ENCODE peak calls at places on chromosomes 2 and 18, in five cellular contexts. A, S, V, I and Y are unnamed samples.

GRCh38 chr2:9552491-9553178 is 3.0 kb downstream of the ADAM17 start:
- DNase-seq in A (no peak), S (peak), V (no peak), I (no peak), Y (no peak)

GRCh38 chr2:54524236-54524991 is 68.3 kb downstream of the SPTBN1 start:
- DNase-seq in I (no peak), V (peak), S (peak), A (no peak), Y (no peak)

GRCh38 chr2:237901932-237902846 is 42.8 kb downstream of the RAMP1 start:
- DNase-seq in A (peak), S (no peak), I (no peak), V (no peak), Y (no peak)

GRCh38 chr2:173149491-173149890 is 73.8 kb downstream of the MAP3K20 start:
- DNase-seq in S (no peak), V (no peak), I (no peak), A (no peak), Y (no peak)

GRCh38 chr2:15620340-15620739 is 28.7 kb downstream of the DDX1 start:
- DNase-seq in I (no peak), S (no peak), V (no peak), A (no peak), Y (no peak)

GRCh38 chr2:148524519-148524919 is 120.0 kb upstream of the EPC2 start:
- DNase-seq in S (no peak), V (no peak), I (no peak), A (no peak), Y (no peak)

GRCh38 chr18:48952287-48953095 is 1.7 kb upstream of the SMAD7 start:
- DNase-seq in I (peak), S (no peak), V (peak), A (peak), Y (peak)

GRCh38 chr2:177551989-177552413 is 159.4 kb downstream of the AGPS start:
- DNase-seq in S (no peak), A (peak), I (no peak), V (no peak), Y (no peak)

GRCh38 chr18:23824235-23824634 is 135.0 kb downstream of the LAMA3 start:
- DNase-seq in A (no peak), S (no peak), V (no peak), I (no peak), Y (no peak)

GRCh38 chr2:150732064-150732463 is 244.6 kb upstream of the RND3 start:
- DNase-seq in I (no peak), A (no peak), S (no peak), V (peak), Y (no peak)

GRCh38 chr2:176056411-176056810 is 27.4 kb downstream of the EVX2 start:
- DNase-seq in I (no peak), A (no peak), S (no peak), V (no peak), Y (no peak)

GRCh38 chr18:68024716-68025115 is 508.2 kb upstream of the DSEL start:
- DNase-seq in S (no peak), I (no peak), V (no peak), A (no peak), Y (no peak)

GRCh38 chr2:31239842-31240198 is 5.9 kb downstream of the EHD3 start:
- DNase-seq in I (no peak), S (no peak), V (peak), A (peak), Y (peak)

GRCh38 chr2:150484461-150484931 is 3.0 kb downstream of the RND3 start:
- DNase-seq in I (no peak), V (no peak), S (no peak), A (no peak), Y (no peak)

GRCh38 chr18:38174594-38174993 is 609.0 kb upstream of the CELF4 start:
- DNase-seq in A (no peak), V (no peak), I (no peak), S (no peak), Y (no peak)

GRCh38 chr2:133424876-133425275 is 143.4 kb downstream of the NCKAP5 start:
- DNase-seq in S (no peak), I (no peak), V (no peak), A (no peak), Y (no peak)

GRCh38 chr2:183665403-183665802 is 541.2 kb downstream of the NUP35 start:
- DNase-seq in I (no peak), V (no peak), S (no peak), A (no peak), Y (no peak)

GRCh38 chr18:306608-307255 is 38.9 kb upstream of the THOC1 start:
- DNase-seq in A (no peak), V (no peak), S (no peak), I (no peak), Y (no peak)

GRCh38 chr2:67389788-67390187 is 7.3 kb upstream of the ETAA1 start:
- DNase-seq in A (no peak), S (no peak), I (no peak), V (no peak), Y (no peak)
- H3K27ac ChIP-seq in A (peak), S (no peak), I (no peak), V (peak), Y (no peak)

DNA sequence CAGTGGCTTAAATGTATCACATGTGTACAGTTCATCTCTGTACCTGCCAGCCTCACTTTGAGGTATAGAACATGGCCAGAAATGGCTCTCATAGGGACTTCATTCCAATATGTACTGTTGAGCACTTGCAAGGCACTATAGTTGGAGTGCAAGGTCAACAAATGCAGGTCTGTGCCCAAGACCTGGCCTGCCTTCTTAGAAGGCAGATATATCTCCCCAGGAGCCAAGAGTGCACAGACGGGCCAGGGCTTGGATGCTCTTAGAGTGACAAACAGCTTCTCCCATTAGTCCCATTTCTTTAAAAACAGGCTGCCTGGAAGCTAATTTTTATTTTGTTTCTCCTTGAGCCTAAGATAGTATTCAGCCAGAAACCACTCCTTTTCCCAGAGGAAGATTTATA is 7.3 kb downstream of the TEX261 start:
- DNase-seq in S (no peak), I (no peak), A (peak), V (no peak), Y (no peak)
- H3K27ac ChIP-seq in S (no peak), I (no peak), A (peak), V (no peak), Y (no peak)

GRCh38 chr18:28267276-28267675 is 90.3 kb upstream of the CDH2 start:
- DNase-seq in V (no peak), A (no peak), I (no peak), S (no peak), Y (no peak)
- H3K27ac ChIP-seq in V (no peak), A (no peak), I (no peak), S (no peak), Y (no peak)

DNA sequence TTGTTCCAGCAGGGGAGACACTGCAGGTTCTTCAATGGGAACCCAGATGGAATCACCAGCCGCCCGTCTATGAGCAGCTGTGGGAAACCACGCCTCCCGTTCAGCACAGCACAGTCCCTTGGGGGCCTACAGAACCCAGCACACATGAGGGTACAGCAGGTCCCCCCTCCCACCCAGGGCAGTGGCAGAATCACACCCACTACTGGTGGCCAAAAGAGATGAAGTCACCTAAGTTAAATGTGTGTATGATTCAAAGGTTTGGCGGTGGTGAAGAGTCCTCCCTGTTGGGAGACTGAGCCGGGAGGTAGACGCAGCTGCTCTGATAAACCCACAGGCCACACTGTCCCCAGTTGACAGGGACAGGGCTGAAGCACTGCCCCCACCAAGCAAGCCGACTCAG is 44.3 kb downstream of the L3MBTL4 start:
- DNase-seq in I (no peak), A (no peak), V (no peak), S (no peak), Y (no peak)
- H3K27ac ChIP-seq in I (no peak), A (no peak), V (no peak), S (no peak), Y (no peak)

GRCh38 chr2:69733338-69734039 is 8.4 kb upstream of the ANXA4 start:
- DNase-seq in V (no peak), I (no peak), A (no peak), S (no peak), Y (no peak)

GRCh38 chr2:69729266-69729665 is 12.7 kb upstream of the ANXA4 start:
- DNase-seq in A (no peak), I (no peak), V (no peak), S (no peak), Y (no peak)

GRCh38 chr2:69731147-69731546 is 10.8 kb upstream of the ANXA4 start:
- DNase-seq in S (no peak), A (no peak), V (no peak), I (no peak), Y (no peak)

GRCh38 chr2:69734040-69734611 is 7.8 kb upstream of the ANXA4 start:
- DNase-seq in V (no peak), I (no peak), A (no peak), S (no peak), Y (no peak)

DNA sequence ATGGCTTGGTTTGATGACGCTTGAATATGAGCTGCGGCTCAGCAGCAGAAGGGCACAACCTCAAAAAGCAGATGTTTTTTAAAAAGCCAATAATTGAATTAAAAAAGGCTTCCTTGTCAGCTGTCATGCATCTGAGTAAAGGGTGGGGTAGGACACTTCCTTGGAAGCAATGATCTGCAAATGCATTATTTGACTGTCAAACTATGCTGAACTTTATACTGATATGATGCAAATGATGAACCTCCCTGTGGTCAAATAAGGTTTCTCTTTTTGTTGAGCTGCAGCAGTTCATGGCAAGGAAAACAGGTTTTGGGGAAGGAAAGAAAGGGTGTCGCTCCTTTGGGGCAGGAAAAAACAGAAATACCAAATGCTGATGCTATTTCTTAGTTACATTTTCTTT is 10.4 kb upstream of the ANXA4 start:
- DNase-seq in A (no peak), I (no peak), S (no peak), V (no peak), Y (no peak)
- H3K27ac ChIP-seq in A (no peak), I (no peak), S (no peak), V (no peak), Y (no peak)

DNA sequence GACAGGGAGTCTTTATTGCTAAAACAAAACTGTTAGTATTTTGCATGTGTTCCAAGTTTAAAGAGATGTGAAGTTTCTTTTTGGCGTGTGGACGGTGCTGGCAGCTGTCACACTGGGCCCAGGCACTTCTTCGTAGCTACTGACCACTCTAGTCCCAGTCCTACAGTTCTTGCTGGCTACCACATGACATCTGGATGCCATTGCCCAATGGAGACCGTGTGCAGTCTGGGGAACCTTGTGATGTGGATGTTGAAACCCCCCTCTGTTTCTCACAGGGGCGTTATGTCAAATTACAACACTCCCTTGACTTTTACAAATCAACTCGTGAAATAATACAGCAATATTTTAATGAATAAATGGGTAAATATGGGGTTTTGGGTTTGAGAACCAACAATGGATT is 1.1 kb downstream of the GPD2 start:
- DNase-seq in V (no peak), S (no peak), I (no peak), A (peak), Y (peak)
- H3K27ac ChIP-seq in V (no peak), S (peak), I (no peak), A (peak), Y (peak)

GRCh38 chr2:48510329-48510728 is 19.6 kb upstream of the STON1 start:
- DNase-seq in I (no peak), V (no peak), A (no peak), S (peak), Y (no peak)
- H3K27ac ChIP-seq in I (no peak), V (peak), A (peak), S (no peak), Y (no peak)

DNA sequence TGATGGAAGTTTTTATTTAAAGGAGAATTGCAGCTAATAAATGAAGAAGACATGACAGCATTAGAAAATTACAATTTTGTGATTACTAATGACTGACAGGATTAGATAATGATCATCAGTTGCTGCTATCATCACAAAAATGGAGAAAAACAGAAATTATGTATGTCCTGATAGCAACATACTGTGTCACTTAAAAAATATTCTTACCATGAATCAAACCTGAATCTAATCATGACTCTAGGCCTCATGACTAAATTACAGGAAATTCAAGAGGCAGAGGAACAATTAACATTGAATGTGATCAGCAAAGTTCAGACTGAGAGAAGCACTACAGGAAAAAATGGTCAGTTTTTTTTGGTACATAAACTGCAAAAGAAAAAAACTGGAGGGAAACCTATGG is 147.8 kb downstream of the PMAIP1 start:
- DNase-seq in A (no peak), V (no peak), I (no peak), S (no peak), Y (no peak)
- H3K27ac ChIP-seq in A (no peak), V (no peak), I (no peak), S (no peak), Y (no peak)

GRCh38 chr2:61718965-61719364 is 134.9 kb downstream of the FAM161A start:
- DNase-seq in I (no peak), V (no peak), A (no peak), S (no peak), Y (no peak)

GRCh38 chr2:61722800-61723199 is 131.1 kb downstream of the FAM161A start:
- DNase-seq in I (no peak), V (no peak), S (no peak), A (no peak), Y (no peak)

GRCh38 chr2:61720911-61721310 is 132.9 kb downstream of the FAM161A start:
- DNase-seq in V (no peak), S (peak), I (no peak), A (no peak), Y (no peak)

GRCh38 chr2:61722311-61722710 is 131.5 kb downstream of the FAM161A start:
- DNase-seq in S (no peak), V (no peak), I (no peak), A (no peak), Y (no peak)

DNA sequence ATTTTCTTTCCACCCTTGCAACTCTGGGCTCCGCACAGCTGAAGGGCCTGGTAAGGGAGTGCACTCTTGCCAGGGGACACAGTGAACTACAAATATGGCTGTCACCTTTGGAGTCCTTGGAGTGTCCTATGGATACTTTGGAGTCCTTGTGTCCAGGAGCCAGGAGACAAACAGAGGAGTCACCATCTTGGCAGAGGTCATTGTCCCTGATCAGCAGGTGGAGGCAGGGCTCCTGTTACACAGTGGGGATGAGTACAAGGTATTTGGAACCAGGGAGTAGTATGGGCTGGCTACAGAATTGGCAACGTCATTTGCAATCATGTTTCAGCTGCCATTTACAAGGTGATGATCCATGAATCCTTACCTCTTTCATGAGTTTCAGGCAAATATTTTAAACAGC is 132.5 kb downstream of the FAM161A start:
- DNase-seq in A (no peak), V (no peak), I (no peak), S (no peak), Y (no peak)
- H3K27ac ChIP-seq in A (no peak), V (no peak), I (no peak), S (no peak), Y (no peak)

GRCh38 chr2:216583606-216584005 is 49.6 kb upstream of the IGFBP2 start:
- DNase-seq in I (no peak), V (no peak), A (no peak), S (no peak), Y (no peak)

GRCh38 chr2:216588771-216589363 is 44.4 kb upstream of the IGFBP2 start:
- DNase-seq in A (no peak), S (no peak), I (no peak), V (no peak), Y (no peak)

GRCh38 chr2:216585441-216585840 is 47.8 kb upstream of the IGFBP2 start:
- DNase-seq in S (no peak), A (no peak), V (no peak), I (no peak), Y (no peak)

GRCh38 chr2:216583157-216583556 is 50.1 kb upstream of the IGFBP2 start:
- DNase-seq in S (no peak), V (peak), I (no peak), A (no peak), Y (no peak)

GRCh38 chr2:216584112-216584511 is 49.1 kb upstream of the IGFBP2 start:
- DNase-seq in A (no peak), S (no peak), I (no peak), V (no peak), Y (peak)
- H3K27ac ChIP-seq in A (no peak), S (no peak), I (no peak), V (no peak), Y (peak)